ENCODE peak calls at places on chromosomes 1 and 21, in four cellular contexts. One of them, this sample, is unnamed.
A peak's percentile ranks its signal among the peaks of the same experiment; 100 is the strongest.

GRCh38 chr1:106926748-106927582 is 129.5 kb upstream of the PRMT6 start:
- DNase-seq in esophagus squamous epithelium: no peak
- DNase-seq in heart left ventricle: no peak
- DNase-seq in tibial nerve: no peak
- DNase-seq in this sample: no peak

GRCh38 chr1:228158151-228158571 is 7.4 kb upstream of the IBA57 start:
- DNase-seq in esophagus squamous epithelium: no peak
- DNase-seq in heart left ventricle: peak; percentile 23
- DNase-seq in tibial nerve: no peak
- DNase-seq in this sample: peak; percentile 45

GRCh38 chr1:5646486-5646885 is 345.7 kb downstream of the NPHP4 start:
- DNase-seq in esophagus squamous epithelium: no peak
- DNase-seq in heart left ventricle: no peak
- DNase-seq in tibial nerve: no peak
- DNase-seq in this sample: no peak

GRCh38 chr1:38246955-38247952 is 200.7 kb upstream of the POU3F1 start:
- DNase-seq in esophagus squamous epithelium: no peak
- DNase-seq in heart left ventricle: no peak
- DNase-seq in tibial nerve: no peak
- DNase-seq in this sample: no peak

GRCh38 chr1:13661539-13661938 is 38.4 kb upstream of the PRDM2 start:
- DNase-seq in esophagus squamous epithelium: no peak
- DNase-seq in heart left ventricle: no peak
- DNase-seq in tibial nerve: no peak
- DNase-seq in this sample: no peak

GRCh38 chr1:89821322-89822108 is 683 bp downstream of the LRRC8D start:
- DNase-seq in esophagus squamous epithelium: no peak
- DNase-seq in heart left ventricle: peak; percentile 45
- DNase-seq in tibial nerve: no peak
- DNase-seq in this sample: peak; percentile 43

GRCh38 chr1:228061411-228062084 is 21.0 kb upstream of the ARF1 start:
- DNase-seq in esophagus squamous epithelium: no peak
- DNase-seq in heart left ventricle: peak; percentile 6
- DNase-seq in tibial nerve: peak; percentile 0
- DNase-seq in this sample: no peak

GRCh38 chr1:210937846-210938245 is 196.1 kb downstream of the KCNH1 start:
- DNase-seq in esophagus squamous epithelium: no peak
- DNase-seq in heart left ventricle: no peak
- DNase-seq in tibial nerve: no peak
- DNase-seq in this sample: no peak

GRCh38 chr1:219506337-219506944 is 106.5 kb downstream of the ZC3H11B start:
- DNase-seq in esophagus squamous epithelium: no peak
- DNase-seq in heart left ventricle: no peak
- DNase-seq in tibial nerve: no peak
- DNase-seq in this sample: no peak

GRCh38 chr1:200909071-200909470 is 14.4 kb downstream of the INAVA start:
- DNase-seq in esophagus squamous epithelium: no peak
- DNase-seq in heart left ventricle: no peak
- DNase-seq in tibial nerve: no peak
- DNase-seq in this sample: no peak

GRCh38 chr21:34813266-34813886 is 144.6 kb downstream of the CLIC6 start:
- DNase-seq in esophagus squamous epithelium: no peak
- DNase-seq in heart left ventricle: no peak
- DNase-seq in tibial nerve: no peak
- DNase-seq in this sample: no peak

DNA sequence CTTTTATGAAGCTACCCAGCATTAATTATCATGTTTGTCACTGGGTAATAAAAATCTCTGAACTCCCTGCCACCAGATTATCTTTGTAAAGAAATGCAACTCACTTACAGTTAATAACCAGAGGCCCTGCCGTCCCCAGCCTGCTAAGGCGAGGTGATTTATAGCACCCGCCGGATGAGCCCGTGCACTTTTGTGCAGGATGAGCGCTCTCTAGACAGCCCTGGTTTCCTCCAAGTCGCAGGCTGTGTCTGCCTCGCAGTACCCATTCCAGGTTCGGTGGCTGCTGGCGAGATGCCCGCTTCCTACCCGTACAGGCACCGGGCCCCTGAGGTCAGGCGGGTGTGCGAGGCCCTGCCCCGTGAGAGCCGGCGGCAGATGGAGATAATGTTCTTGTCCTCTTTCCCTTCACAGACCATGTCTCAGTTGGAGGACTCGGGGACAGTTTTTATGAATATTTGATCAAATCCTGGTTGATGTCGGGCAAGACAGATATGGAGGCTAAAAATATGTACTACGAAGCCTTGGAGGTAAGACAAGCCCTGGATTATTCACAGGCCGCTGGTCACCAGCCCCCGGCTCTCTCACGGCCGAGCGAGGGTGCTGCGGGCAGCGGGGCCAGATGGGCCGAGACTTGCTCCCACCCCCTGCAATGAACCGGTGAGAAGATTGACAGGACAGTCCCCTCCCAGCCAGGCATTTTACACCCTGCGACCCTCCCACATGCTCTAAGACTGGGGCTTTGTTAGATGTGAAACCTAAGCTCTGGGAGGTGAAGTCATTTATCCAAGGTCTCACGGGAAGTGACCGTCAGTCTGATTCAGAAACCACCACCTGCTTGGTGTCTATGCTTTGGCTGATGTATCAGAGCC is 28.5 kb upstream of the SELENON start:
- DNase-seq in esophagus squamous epithelium: no peak
- DNase-seq in heart left ventricle: peak; percentile 83
- DNase-seq in tibial nerve: no peak
- DNase-seq in this sample: peak; percentile 79
- H3K4me1 ChIP-seq in esophagus squamous epithelium: no peaks in the 10 kb centered on the region
- H3K4me1 ChIP-seq in heart left ventricle: peaks cover 22% of the 10 kb centered on the region
- H3K4me1 ChIP-seq in tibial nerve: peaks cover 28% of the 10 kb centered on the region
- H3K4me1 ChIP-seq in this sample: peaks cover 23% of the 10 kb centered on the region

DNA sequence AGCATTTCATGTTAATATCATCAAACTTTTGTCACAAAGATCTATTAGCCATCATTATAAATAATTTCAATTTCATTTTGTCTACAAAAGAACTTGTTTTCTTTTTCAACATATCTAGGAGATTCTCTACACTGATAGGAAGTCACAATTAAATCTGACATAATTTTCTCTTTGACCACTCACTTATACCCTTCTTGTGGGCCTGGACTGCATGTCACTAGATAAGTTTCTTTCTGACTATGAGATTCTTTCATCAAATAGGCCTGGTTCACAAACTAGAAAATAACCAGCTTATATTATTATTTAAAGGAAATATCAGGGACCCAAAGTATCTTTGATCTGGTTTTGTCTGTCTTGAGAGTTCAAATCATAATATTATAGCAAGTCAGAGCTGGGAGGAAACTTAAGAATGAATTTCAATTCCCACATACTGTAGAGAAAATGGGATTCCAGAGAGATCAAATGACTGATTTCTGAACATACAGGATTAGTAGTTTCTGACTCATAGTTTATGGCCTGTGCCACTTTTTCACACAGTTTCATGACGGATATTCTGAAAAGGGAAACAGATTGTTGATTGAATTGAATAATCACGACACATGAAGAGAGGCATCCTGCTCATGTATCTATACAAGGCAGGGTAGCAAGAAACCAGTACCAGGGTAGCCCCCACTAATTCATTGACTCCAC is 355.8 kb downstream of the GPATCH2 start:
- DNase-seq in esophagus squamous epithelium: no peak
- DNase-seq in heart left ventricle: no peak
- DNase-seq in tibial nerve: no peak
- DNase-seq in this sample: no peak
- H3K4me3 ChIP-seq in esophagus squamous epithelium: no peak overlapping the region
- H3K4me3 ChIP-seq in heart left ventricle: no peak overlapping the region
- H3K4me3 ChIP-seq in tibial nerve: no peak overlapping the region
- H3K4me3 ChIP-seq in this sample: no peak overlapping the region

DNA sequence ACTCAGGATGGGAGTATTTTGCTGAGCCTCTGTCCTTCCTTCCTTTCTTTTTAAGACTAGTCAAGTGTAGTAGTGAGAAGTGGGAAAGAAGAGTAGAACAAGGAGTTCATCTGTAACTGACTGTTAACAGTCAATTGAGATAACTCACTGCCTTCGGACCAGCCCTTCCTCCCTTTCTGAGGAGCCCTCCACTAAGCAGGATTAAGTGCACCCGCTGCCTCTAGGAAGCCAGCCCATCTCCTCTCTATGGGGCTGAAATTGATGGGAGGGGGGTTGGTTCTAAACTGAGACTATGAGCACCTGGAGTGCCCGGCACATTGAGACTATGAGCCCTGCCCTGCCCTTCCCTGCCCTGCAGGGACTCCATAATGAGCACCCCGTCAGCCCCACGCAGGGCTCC is 72.7 kb upstream of the TINAGL1 start:
- DNase-seq in esophagus squamous epithelium: no peak
- DNase-seq in heart left ventricle: no peak
- DNase-seq in tibial nerve: no peak
- DNase-seq in this sample: no peak
- H3K27me3 ChIP-seq in esophagus squamous epithelium: no peaks in the 10 kb centered on the region
- H3K27me3 ChIP-seq in heart left ventricle: peaks cover 16% of the 10 kb centered on the region
- H3K27me3 ChIP-seq in tibial nerve: no peaks in the 10 kb centered on the region
- H3K27me3 ChIP-seq in this sample: no peaks in the 10 kb centered on the region

GRCh38 chr21:45889961-45890360 is 91.6 kb upstream of the COL6A1 start:
- DNase-seq in esophagus squamous epithelium: no peak
- DNase-seq in heart left ventricle: peak; percentile 67
- DNase-seq in tibial nerve: no peak
- DNase-seq in this sample: peak; percentile 48

GRCh38 chr21:45888361-45889009 is 93.1 kb upstream of the COL6A1 start:
- DNase-seq in esophagus squamous epithelium: no peak
- DNase-seq in heart left ventricle: peak; percentile 27
- DNase-seq in tibial nerve: no peak
- DNase-seq in this sample: no peak

GRCh38 chr21:45887121-45887611 is 94.4 kb upstream of the COL6A1 start:
- DNase-seq in esophagus squamous epithelium: no peak
- DNase-seq in heart left ventricle: peak; percentile 52
- DNase-seq in tibial nerve: no peak
- DNase-seq in this sample: no peak

GRCh38 chr21:45887788-45888187 is 93.8 kb upstream of the COL6A1 start:
- DNase-seq in esophagus squamous epithelium: no peak
- DNase-seq in heart left ventricle: peak; percentile 77
- DNase-seq in tibial nerve: no peak
- DNase-seq in this sample: peak; percentile 39

GRCh38 chr21:45889115-45889708 is 92.4 kb upstream of the COL6A1 start:
- DNase-seq in esophagus squamous epithelium: no peak
- DNase-seq in heart left ventricle: peak; percentile 19
- DNase-seq in tibial nerve: no peak
- DNase-seq in this sample: no peak
- H3K4me1 ChIP-seq in esophagus squamous epithelium: peaks cover 11% of the 10 kb centered on the region
- H3K4me1 ChIP-seq in heart left ventricle: peaks cover 18% of the 10 kb centered on the region
- H3K4me1 ChIP-seq in tibial nerve: peaks cover 67% of the 10 kb centered on the region
- H3K4me1 ChIP-seq in this sample: no peaks in the 10 kb centered on the region

GRCh38 chr1:58338081-58338480 is 208.4 kb downstream of the OMA1 start:
- DNase-seq in esophagus squamous epithelium: no peak
- DNase-seq in heart left ventricle: no peak
- DNase-seq in tibial nerve: no peak
- DNase-seq in this sample: no peak
- H3K4me3 ChIP-seq in esophagus squamous epithelium: no peak overlapping the region
- H3K4me3 ChIP-seq in heart left ventricle: no peak overlapping the region
- H3K4me3 ChIP-seq in tibial nerve: no peak overlapping the region
- H3K4me3 ChIP-seq in this sample: no peak overlapping the region

GRCh38 chr21:44711327-44712202 is at the start of gene TSPEAR:
- DNase-seq in esophagus squamous epithelium: no peak
- DNase-seq in heart left ventricle: no peak
- DNase-seq in tibial nerve: peak; percentile 5
- DNase-seq in this sample: peak; percentile 47
- H3K27me3 ChIP-seq in esophagus squamous epithelium: peaks cover 9% of the 10 kb centered on the region
- H3K27me3 ChIP-seq in heart left ventricle: peaks cover 81% of the 10 kb centered on the region
- H3K27me3 ChIP-seq in tibial nerve: peaks cover 2% of the 10 kb centered on the region
- H3K27me3 ChIP-seq in this sample: no peaks in the 10 kb centered on the region

This sample was measured in psoas muscle.